ENCODE peak calls at places on chromosome 21, in seven cellular contexts. Q is stomach, X is HL-60, K is prostate gland, F is esophagus muscularis mucosa, D is breast epithelium, S is HCT116. Z is an unnamed sample.

GRCh38 chr21:31580866-31581276 is 78.6 kb upstream of the SOD1 start:
- DNase-seq in X (no peak), D (peak), Q (peak), K (peak), S (peak), F (no peak), Z (peak)

GRCh38 chr21:25457411-25457810 is 149.9 kb downstream of the MRPL39 start:
- DNase-seq in Q (no peak), K (no peak), D (no peak), X (peak), S (no peak), F (no peak), Z (no peak)

GRCh38 chr21:39575778-39576177 is 37.0 kb upstream of the B3GALT5 start:
- DNase-seq in K (no peak), X (no peak), S (no peak), F (no peak), D (no peak), Q (no peak), Z (no peak)

GRCh38 chr21:38086580-38086979 is 170.2 kb upstream of the KCNJ15 start:
- DNase-seq in F (no peak), X (no peak), S (no peak), D (no peak), Q (no peak), K (no peak), Z (no peak)

GRCh38 chr21:38129711-38130110 is 127.1 kb upstream of the KCNJ15 start:
- DNase-seq in D (no peak), X (no peak), K (peak), Q (no peak), S (no peak), F (no peak), Z (no peak)

GRCh38 chr21:38263493-38263892 is 6.7 kb downstream of the KCNJ15 start:
- DNase-seq in K (no peak), D (no peak), S (no peak), F (no peak), Q (no peak), X (no peak), Z (no peak)

GRCh38 chr21:42883921-42884320 is 4.6 kb upstream of the WDR4 start:
- DNase-seq in K (no peak), F (no peak), S (no peak), X (no peak), Q (no peak), D (no peak), Z (no peak)

GRCh38 chr21:38329176-38329575 is 72.4 kb downstream of the KCNJ15 start:
- DNase-seq in Q (no peak), K (no peak), X (no peak), D (no peak), F (no peak), S (no peak), Z (no peak)

GRCh38 chr21:32093758-32094463 is 184.9 kb downstream of the MIS18A start:
- DNase-seq in Q (no peak), X (no peak), K (no peak), F (no peak), S (no peak), D (no peak), Z (no peak)

GRCh38 chr21:41290106-41290799 is 26.3 kb upstream of the FAM3B start:
- DNase-seq in Q (no peak), F (peak), X (no peak), K (no peak), S (no peak), D (no peak), Z (no peak)

GRCh38 chr21:31731112-31731801 is 661 bp downstream of the SCAF4 start:
- DNase-seq in X (no peak), S (no peak), D (peak), K (peak), F (no peak), Q (peak), Z (peak)

GRCh38 chr21:20739421-20739820 is 258.8 kb upstream of the NCAM2 start:
- DNase-seq in S (no peak), Q (no peak), K (no peak), F (no peak), D (no peak), X (no peak), Z (no peak)

GRCh38 chr21:41477641-41478318 is 30.2 kb downstream of the TMPRSS2 start:
- DNase-seq in K (no peak), F (no peak), D (peak), Q (peak), S (no peak), X (no peak), Z (no peak)

GRCh38 chr21:36661511-36662309 is 37.2 kb upstream of the SIM2 start:
- DNase-seq in K (no peak), D (no peak), Q (peak), S (peak), F (no peak), X (no peak), Z (peak)

GRCh38 chr21:38913120-38913975 is 107.6 kb downstream of the ETS2 start:
- DNase-seq in S (peak), Q (peak), X (no peak), D (peak), F (peak), K (peak), Z (peak)

GRCh38 chr21:17987328-17987727 is 168.2 kb upstream of the C21orf91 start:
- DNase-seq in F (no peak), S (no peak), Q (no peak), X (no peak), K (no peak), D (no peak), Z (no peak)

GRCh38 chr21:32131960-32132359 is 146.9 kb downstream of the MIS18A start:
- DNase-seq in D (no peak), F (no peak), X (no peak), Q (no peak), S (no peak), K (no peak), Z (no peak)

GRCh38 chr21:25149022-25149421 is 458.3 kb downstream of the MRPL39 start:
- DNase-seq in K (no peak), Q (no peak), F (no peak), S (no peak), X (no peak), D (no peak), Z (peak)

GRCh38 chr21:37817242-37817641 is 99.0 kb downstream of the KCNJ6 start:
- DNase-seq in Q (no peak), X (no peak), F (no peak), D (no peak), K (no peak), S (no peak), Z (no peak)

GRCh38 chr21:35324372-35325220 is 275.5 kb upstream of the RUNX1 start:
- DNase-seq in K (peak), D (no peak), X (no peak), S (no peak), Q (no peak), F (peak), Z (peak)
- TF ChIP-seq POLR2AphosphoS5 in K (peak), D (no peak), X (no peak), S (no peak), Q (no peak), F (no peak), Z (peak)

GRCh38 chr21:16102113-16102512 is 372.3 kb downstream of the USP25 start:
- DNase-seq in K (no peak), X (no peak), S (no peak), Q (no peak), F (no peak), D (no peak), Z (no peak)
- TF ChIP-seq POLR2AphosphoS5 in K (no peak), X (no peak), S (no peak), Q (no peak), F (no peak), D (no peak), Z (no peak)

GRCh38 chr21:26659181-26659580 is 86.1 kb upstream of the CYYR1 start:
- DNase-seq in F (no peak), X (no peak), K (no peak), Q (no peak), S (no peak), D (no peak), Z (no peak)
- TF ChIP-seq POLR2AphosphoS5 in F (no peak), X (no peak), K (no peak), Q (no peak), S (no peak), D (no peak), Z (no peak)

GRCh38 chr21:45934570-45934969 is 47.0 kb upstream of the COL6A1 start:
- DNase-seq in Q (no peak), S (no peak), X (no peak), F (no peak), K (no peak), D (no peak), Z (no peak)

GRCh38 chr21:45931397-45931969 is 50.1 kb upstream of the COL6A1 start:
- DNase-seq in Q (no peak), K (no peak), X (no peak), S (no peak), F (no peak), D (no peak), Z (no peak)

GRCh38 chr21:45935628-45936027 is 45.9 kb upstream of the COL6A1 start:
- DNase-seq in K (no peak), S (no peak), F (no peak), X (no peak), Q (no peak), D (no peak), Z (no peak)

GRCh38 chr21:45932922-45933502 is 48.6 kb upstream of the COL6A1 start:
- DNase-seq in X (no peak), D (no peak), K (no peak), S (no peak), F (no peak), Q (no peak), Z (no peak)

DNA sequence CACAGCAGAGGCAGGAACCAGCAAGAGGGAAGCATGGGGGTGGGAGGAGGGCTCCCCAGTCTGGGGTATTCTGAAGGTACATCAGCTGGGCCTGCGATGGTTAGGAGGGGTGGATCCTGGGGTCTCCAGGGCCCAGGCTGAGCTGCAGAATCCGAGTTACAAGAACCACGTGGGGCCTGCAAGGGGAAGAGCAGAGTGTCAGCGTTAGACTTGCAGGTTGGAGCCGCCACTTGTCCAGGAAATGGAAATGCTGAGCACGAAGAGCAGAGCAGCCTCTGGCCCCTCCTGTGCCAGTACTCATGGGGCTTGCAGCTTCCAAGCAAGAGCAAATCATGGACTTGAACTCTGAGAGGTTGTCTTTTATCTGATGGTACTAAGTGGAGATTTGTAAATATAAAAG is 47.5 kb upstream of the COL6A1 start:
- DNase-seq in X (no peak), F (no peak), S (no peak), D (no peak), Q (no peak), K (no peak), Z (no peak)
- TF ChIP-seq POLR2AphosphoS5 in X (no peak), F (no peak), S (no peak), D (no peak), Q (no peak), K (no peak), Z (no peak)

GRCh38 chr21:28826569-28826968 is 166.1 kb downstream of the LTN1 start:
- DNase-seq in Q (no peak), D (no peak), S (no peak), X (no peak), K (no peak), F (no peak), Z (no peak)

GRCh38 chr21:28821276-28822063 is 171.2 kb downstream of the LTN1 start:
- DNase-seq in X (no peak), K (no peak), S (no peak), D (no peak), F (no peak), Q (no peak), Z (no peak)

GRCh38 chr21:28822064-28822402 is 170.6 kb downstream of the LTN1 start:
- DNase-seq in F (no peak), D (no peak), X (no peak), Q (no peak), K (no peak), S (no peak), Z (no peak)

GRCh38 chr21:28823464-28823863 is 169.2 kb downstream of the LTN1 start:
- DNase-seq in D (no peak), Q (no peak), F (no peak), K (no peak), X (no peak), S (no peak), Z (no peak)

DNA sequence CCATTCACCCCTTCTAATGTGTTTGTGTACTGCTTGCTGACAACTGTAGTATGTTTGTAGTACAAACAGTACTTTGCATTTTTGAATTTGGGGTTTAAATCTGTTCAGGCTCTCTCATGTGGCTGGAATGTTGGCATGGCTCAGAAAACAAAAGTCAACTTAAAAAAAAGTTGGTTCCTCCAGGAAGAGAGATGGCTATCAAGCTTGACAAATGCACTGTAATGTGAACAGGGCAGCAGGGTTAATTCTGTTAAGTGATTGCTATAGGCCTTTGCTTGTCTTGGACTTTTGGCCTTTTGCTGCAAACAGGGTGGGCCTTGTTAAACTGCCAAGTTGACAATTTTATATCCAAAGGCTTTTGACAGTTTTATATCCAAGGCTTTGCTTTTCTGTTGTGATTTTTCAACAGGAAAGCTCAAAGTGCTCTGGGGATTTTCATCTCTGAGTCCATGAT is 169.8 kb downstream of the LTN1 start:
- DNase-seq in S (no peak), X (no peak), D (no peak), F (no peak), K (peak), Q (no peak), Z (peak)
- TF ChIP-seq POLR2AphosphoS5 in S (no peak), X (no peak), D (peak), F (peak), K (peak), Q (peak), Z (peak)

GRCh38 chr21:44299085-44299457 is 782 bp upstream of the PFKL start:
- DNase-seq in X (no peak), F (no peak), K (no peak), S (no peak), D (no peak), Q (no peak), Z (no peak)

GRCh38 chr21:44301093-44301492 is 1.2 kb downstream of the PFKL start:
- DNase-seq in K (no peak), S (no peak), X (no peak), D (no peak), F (no peak), Q (no peak), Z (no peak)

GRCh38 chr21:44300262-44300959 is 558 bp downstream of the PFKL start:
- DNase-seq in D (peak), S (no peak), Q (peak), F (peak), K (peak), X (peak), Z (peak)

GRCh38 chr21:44298301-44298700 is 1.6 kb upstream of the PFKL start:
- DNase-seq in Q (no peak), D (no peak), S (no peak), F (no peak), X (no peak), K (no peak), Z (no peak)

DNA sequence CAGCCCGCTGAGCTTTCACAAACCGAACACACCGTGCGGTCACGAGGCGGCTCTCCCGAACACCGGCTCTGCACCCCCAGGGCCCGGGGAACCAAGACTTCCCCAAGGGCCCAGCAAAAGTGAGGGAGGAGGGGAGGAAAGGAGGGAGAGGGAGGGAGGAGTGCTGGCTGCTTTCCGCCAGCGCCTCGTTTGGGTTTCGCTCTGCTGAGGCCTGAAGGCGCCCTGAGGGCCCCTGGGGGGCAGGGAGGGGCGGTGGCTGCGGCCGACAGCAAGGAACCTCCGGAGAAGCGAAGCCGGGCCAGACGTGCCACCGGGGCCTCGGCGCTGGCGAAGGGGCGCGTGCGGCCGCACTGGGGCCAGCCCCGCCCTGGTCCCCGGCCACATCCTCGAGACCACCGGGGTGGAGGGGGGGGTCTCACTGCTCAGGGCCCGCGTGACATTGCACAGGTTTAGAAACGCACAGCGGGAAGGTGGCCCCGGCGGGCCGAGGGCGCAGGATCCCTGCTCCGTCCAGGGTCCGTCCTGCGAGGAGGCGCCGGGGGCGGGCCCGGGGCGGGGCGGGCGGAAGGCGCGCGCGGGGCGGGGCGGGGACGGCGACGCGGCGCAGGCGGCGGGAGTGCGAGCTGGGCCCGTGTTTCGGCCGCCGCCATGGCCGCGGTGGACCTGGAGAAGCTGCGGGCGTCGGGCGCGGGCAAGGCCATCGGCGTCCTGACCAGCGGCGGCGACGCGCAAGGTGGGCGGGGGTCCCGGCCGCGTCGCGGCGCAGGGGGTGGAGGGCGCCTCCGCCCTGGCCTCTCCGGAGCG is at the start of gene PFKL:
- DNase-seq in Q (peak), K (peak), X (peak), D (peak), S (no peak), F (no peak), Z (peak)
- TF ChIP-seq POLR2AphosphoS5 in Q (peak), K (no peak), X (peak), D (no peak), S (peak), F (peak), Z (peak)

DNA sequence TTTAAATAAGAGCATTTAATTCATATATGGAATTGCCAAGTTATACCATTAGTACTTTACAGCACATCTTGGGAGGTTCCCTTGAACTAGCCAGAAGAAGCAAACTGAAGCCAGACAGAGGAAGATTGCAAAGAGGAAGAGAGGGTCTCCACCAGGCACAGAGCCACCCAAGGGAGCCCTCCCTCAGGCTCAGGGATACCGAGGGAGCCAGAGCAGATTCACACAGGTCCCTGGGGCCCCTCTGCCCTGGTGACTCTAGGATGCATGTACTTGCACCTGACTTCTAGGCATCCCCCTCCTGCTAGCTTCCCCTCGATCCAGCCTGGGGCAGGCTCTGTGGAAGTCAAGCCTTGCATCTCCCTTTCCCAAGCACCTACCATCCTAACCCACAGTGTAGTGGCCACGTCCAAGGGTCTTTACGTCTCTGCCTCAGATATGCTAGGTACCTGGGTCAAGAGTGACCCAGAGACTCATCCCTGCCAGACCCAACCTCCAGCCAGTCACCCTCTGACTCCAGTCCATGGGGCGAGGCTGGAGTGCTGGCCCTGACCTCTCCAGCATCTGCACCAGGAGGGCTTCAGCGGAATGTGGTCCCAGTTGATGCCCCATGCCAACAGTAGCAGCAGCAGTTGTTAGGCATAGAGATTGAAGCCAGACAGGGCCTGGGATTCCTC is 6.4 kb downstream of the IFNAR2 start:
- DNase-seq in F (no peak), S (no peak), D (no peak), Q (no peak), K (no peak), X (no peak), Z (no peak)
- TF ChIP-seq POLR2AphosphoS5 in F (no peak), S (no peak), D (no peak), Q (no peak), K (no peak), X (no peak), Z (no peak)

DNA sequence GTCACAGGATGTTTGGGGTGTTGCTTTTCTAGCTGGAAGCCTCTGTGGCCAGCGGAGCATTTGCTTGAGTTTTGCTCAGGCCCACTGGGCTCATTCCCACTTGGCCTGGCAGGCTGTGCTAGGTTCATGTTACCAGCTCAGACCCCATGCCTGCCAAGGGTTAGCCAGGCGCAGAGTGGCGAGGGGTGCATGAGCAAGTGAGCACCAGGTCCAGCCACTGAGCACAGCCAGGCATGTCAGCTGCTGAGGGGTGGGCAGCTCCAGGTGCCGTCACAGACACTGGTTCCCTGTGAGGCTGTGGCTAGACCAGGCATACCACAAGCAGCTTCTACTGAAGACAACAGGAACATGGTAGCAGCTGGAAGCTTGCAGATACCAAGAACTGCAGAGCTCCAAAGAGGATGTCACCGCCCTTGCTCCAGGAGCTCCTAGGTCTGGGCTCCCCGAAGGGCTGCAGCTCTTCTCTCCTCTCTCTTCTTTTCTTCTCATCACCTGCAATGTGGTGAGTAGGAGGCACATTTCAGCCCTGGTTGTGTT is 52.0 kb upstream of the CYYR1 start:
- DNase-seq in D (no peak), S (no peak), X (no peak), F (no peak), Q (no peak), K (no peak), Z (no peak)
- TF ChIP-seq POLR2AphosphoS5 in D (no peak), S (no peak), X (no peak), F (no peak), Q (no peak), K (no peak), Z (no peak)

DNA sequence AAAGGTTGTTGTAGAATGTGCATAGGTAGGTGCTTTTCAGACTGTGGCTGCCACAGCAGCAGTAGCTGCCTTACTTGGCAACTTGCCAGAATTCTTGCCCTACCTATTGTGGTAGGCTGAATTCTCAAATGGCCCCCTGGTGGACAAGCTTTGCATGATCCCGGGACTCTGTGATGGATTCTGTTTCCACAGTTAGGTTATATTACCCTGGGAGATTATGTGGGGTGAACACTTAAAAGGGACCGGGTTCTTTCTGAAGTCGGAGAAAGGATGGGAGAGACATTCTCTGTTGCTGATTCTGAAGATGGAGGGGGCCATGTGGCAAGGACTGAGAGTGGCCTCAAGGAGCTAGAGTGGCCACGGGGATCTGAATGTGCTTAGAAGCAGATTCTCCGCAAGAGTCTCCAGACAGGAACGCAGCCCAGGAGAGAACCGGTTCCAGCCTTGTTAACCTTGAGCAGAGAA is 32.1 kb upstream of the KCNE1 start:
- DNase-seq in Q (peak), F (no peak), S (peak), X (peak), K (peak), D (peak), Z (peak)
- TF ChIP-seq POLR2AphosphoS5 in Q (peak), F (peak), S (peak), X (peak), K (peak), D (peak), Z (no peak)